ENCODE peak calls at places on chromosomes 16 and 17, in ten cellular contexts. One of them, this sample, is unnamed.

GRCh38 chr17:21072623-21073278 is 29.9 kb upstream of the USP22 start:
- DNase-seq in activated naive CD4-positive, alpha-beta T cell treated with anti-CD3 and anti-CD28 coated beads, Interleukin-2, amount 50 U/mL, for 16 hours: no peak
- DNase-seq in nucleus accumbens: no peak
- DNase-seq in A549: no peak
- DNase-seq in stimulated activated naive CD8-positive, alpha-beta T cell treated with anti-CD3 and anti-CD28 coated beads, Interleukin-15, amount 100 ng/mL, for 72 hours: no peak
- DNase-seq in lower leg skin: no peak
- DNase-seq in MV-4-11: no peak
- DNase-seq in kidney glomerular epithelial cell: no peak
- DNase-seq in activated effector memory CD4-positive, alpha-beta T cell treated with Interleukin-2 at 50 U/mL for 16 hours: no peak
- DNase-seq in NCI-H2081: no peak
- DNase-seq in this sample: peak

GRCh38 chr16:54286067-54286329 is 589 bp downstream of the IRX3 start:
- DNase-seq in activated naive CD4-positive, alpha-beta T cell treated with anti-CD3 and anti-CD28 coated beads, Interleukin-2, amount 50 U/mL, for 16 hours: no peak
- DNase-seq in nucleus accumbens: no peak
- DNase-seq in A549: no peak
- DNase-seq in stimulated activated naive CD8-positive, alpha-beta T cell treated with anti-CD3 and anti-CD28 coated beads, Interleukin-15, amount 100 ng/mL, for 72 hours: no peak
- DNase-seq in lower leg skin: no peak
- DNase-seq in MV-4-11: no peak
- DNase-seq in kidney glomerular epithelial cell: no peak
- DNase-seq in activated effector memory CD4-positive, alpha-beta T cell treated with Interleukin-2 at 50 U/mL for 16 hours: no peak
- DNase-seq in NCI-H2081: no peak
- DNase-seq in this sample: no peak

GRCh38 chr16:57394444-57394843 is 10.1 kb upstream of the CCL17 start:
- DNase-seq in activated naive CD4-positive, alpha-beta T cell treated with anti-CD3 and anti-CD28 coated beads, Interleukin-2, amount 50 U/mL, for 16 hours: no peak
- DNase-seq in nucleus accumbens: no peak
- DNase-seq in A549: no peak
- DNase-seq in stimulated activated naive CD8-positive, alpha-beta T cell treated with anti-CD3 and anti-CD28 coated beads, Interleukin-15, amount 100 ng/mL, for 72 hours: no peak
- DNase-seq in lower leg skin: peak
- DNase-seq in MV-4-11: peak
- DNase-seq in kidney glomerular epithelial cell: no peak
- DNase-seq in activated effector memory CD4-positive, alpha-beta T cell treated with Interleukin-2 at 50 U/mL for 16 hours: no peak
- DNase-seq in NCI-H2081: no peak
- DNase-seq in this sample: no peak

GRCh38 chr17:82984751-82985435 is 94.5 kb upstream of the METRNL start:
- DNase-seq in activated naive CD4-positive, alpha-beta T cell treated with anti-CD3 and anti-CD28 coated beads, Interleukin-2, amount 50 U/mL, for 16 hours: no peak
- DNase-seq in nucleus accumbens: no peak
- DNase-seq in A549: no peak
- DNase-seq in stimulated activated naive CD8-positive, alpha-beta T cell treated with anti-CD3 and anti-CD28 coated beads, Interleukin-15, amount 100 ng/mL, for 72 hours: no peak
- DNase-seq in lower leg skin: no peak
- DNase-seq in MV-4-11: no peak
- DNase-seq in kidney glomerular epithelial cell: peak
- DNase-seq in activated effector memory CD4-positive, alpha-beta T cell treated with Interleukin-2 at 50 U/mL for 16 hours: no peak
- DNase-seq in NCI-H2081: no peak
- DNase-seq in this sample: no peak

GRCh38 chr16:18782697-18783429 is 7.3 kb downstream of the RPS15A start:
- DNase-seq in activated naive CD4-positive, alpha-beta T cell treated with anti-CD3 and anti-CD28 coated beads, Interleukin-2, amount 50 U/mL, for 16 hours: no peak
- DNase-seq in nucleus accumbens: no peak
- DNase-seq in A549: no peak
- DNase-seq in stimulated activated naive CD8-positive, alpha-beta T cell treated with anti-CD3 and anti-CD28 coated beads, Interleukin-15, amount 100 ng/mL, for 72 hours: no peak
- DNase-seq in lower leg skin: no peak
- DNase-seq in MV-4-11: no peak
- DNase-seq in kidney glomerular epithelial cell: no peak
- DNase-seq in activated effector memory CD4-positive, alpha-beta T cell treated with Interleukin-2 at 50 U/mL for 16 hours: no peak
- DNase-seq in NCI-H2081: no peak
- DNase-seq in this sample: no peak

GRCh38 chr16:60203525-60204124 is 1469.5 kb upstream of the GOT2 start:
- DNase-seq in activated naive CD4-positive, alpha-beta T cell treated with anti-CD3 and anti-CD28 coated beads, Interleukin-2, amount 50 U/mL, for 16 hours: no peak
- DNase-seq in nucleus accumbens: no peak
- DNase-seq in A549: peak
- DNase-seq in stimulated activated naive CD8-positive, alpha-beta T cell treated with anti-CD3 and anti-CD28 coated beads, Interleukin-15, amount 100 ng/mL, for 72 hours: no peak
- DNase-seq in lower leg skin: no peak
- DNase-seq in MV-4-11: no peak
- DNase-seq in kidney glomerular epithelial cell: no peak
- DNase-seq in activated effector memory CD4-positive, alpha-beta T cell treated with Interleukin-2 at 50 U/mL for 16 hours: no peak
- DNase-seq in NCI-H2081: no peak
- DNase-seq in this sample: peak

GRCh38 chr17:75814900-75815373 is 29.3 kb downstream of the UNC13D start:
- DNase-seq in activated naive CD4-positive, alpha-beta T cell treated with anti-CD3 and anti-CD28 coated beads, Interleukin-2, amount 50 U/mL, for 16 hours: no peak
- DNase-seq in nucleus accumbens: no peak
- DNase-seq in A549: peak
- DNase-seq in stimulated activated naive CD8-positive, alpha-beta T cell treated with anti-CD3 and anti-CD28 coated beads, Interleukin-15, amount 100 ng/mL, for 72 hours: no peak
- DNase-seq in lower leg skin: no peak
- DNase-seq in MV-4-11: no peak
- DNase-seq in kidney glomerular epithelial cell: no peak
- DNase-seq in activated effector memory CD4-positive, alpha-beta T cell treated with Interleukin-2 at 50 U/mL for 16 hours: no peak
- DNase-seq in NCI-H2081: no peak
- DNase-seq in this sample: no peak

GRCh38 chr17:17994271-17994670 is 21.6 kb downstream of the DRC3 start:
- DNase-seq in activated naive CD4-positive, alpha-beta T cell treated with anti-CD3 and anti-CD28 coated beads, Interleukin-2, amount 50 U/mL, for 16 hours: peak
- DNase-seq in nucleus accumbens: no peak
- DNase-seq in A549: peak
- DNase-seq in stimulated activated naive CD8-positive, alpha-beta T cell treated with anti-CD3 and anti-CD28 coated beads, Interleukin-15, amount 100 ng/mL, for 72 hours: peak
- DNase-seq in lower leg skin: no peak
- DNase-seq in MV-4-11: no peak
- DNase-seq in kidney glomerular epithelial cell: no peak
- DNase-seq in activated effector memory CD4-positive, alpha-beta T cell treated with Interleukin-2 at 50 U/mL for 16 hours: no peak
- DNase-seq in NCI-H2081: no peak
- DNase-seq in this sample: peak

GRCh38 chr16:86663691-86664517 is 85.6 kb downstream of the FOXL1 start:
- DNase-seq in activated naive CD4-positive, alpha-beta T cell treated with anti-CD3 and anti-CD28 coated beads, Interleukin-2, amount 50 U/mL, for 16 hours: no peak
- DNase-seq in nucleus accumbens: no peak
- DNase-seq in A549: peak
- DNase-seq in stimulated activated naive CD8-positive, alpha-beta T cell treated with anti-CD3 and anti-CD28 coated beads, Interleukin-15, amount 100 ng/mL, for 72 hours: no peak
- DNase-seq in lower leg skin: no peak
- DNase-seq in MV-4-11: no peak
- DNase-seq in kidney glomerular epithelial cell: no peak
- DNase-seq in activated effector memory CD4-positive, alpha-beta T cell treated with Interleukin-2 at 50 U/mL for 16 hours: no peak
- DNase-seq in NCI-H2081: no peak
- DNase-seq in this sample: no peak

GRCh38 chr17:64252831-64253230 is 10.2 kb downstream of the TEX2 start:
- DNase-seq in activated naive CD4-positive, alpha-beta T cell treated with anti-CD3 and anti-CD28 coated beads, Interleukin-2, amount 50 U/mL, for 16 hours: no peak
- DNase-seq in nucleus accumbens: no peak
- DNase-seq in A549: no peak
- DNase-seq in stimulated activated naive CD8-positive, alpha-beta T cell treated with anti-CD3 and anti-CD28 coated beads, Interleukin-15, amount 100 ng/mL, for 72 hours: no peak
- DNase-seq in lower leg skin: no peak
- DNase-seq in MV-4-11: no peak
- DNase-seq in kidney glomerular epithelial cell: no peak
- DNase-seq in activated effector memory CD4-positive, alpha-beta T cell treated with Interleukin-2 at 50 U/mL for 16 hours: no peak
- DNase-seq in NCI-H2081: no peak
- DNase-seq in this sample: no peak

GRCh38 chr17:7313890-7314718 is 1.1 kb downstream of the GPS2 start:
- DNase-seq in activated naive CD4-positive, alpha-beta T cell treated with anti-CD3 and anti-CD28 coated beads, Interleukin-2, amount 50 U/mL, for 16 hours: peak
- DNase-seq in nucleus accumbens: no peak
- DNase-seq in A549: peak
- DNase-seq in stimulated activated naive CD8-positive, alpha-beta T cell treated with anti-CD3 and anti-CD28 coated beads, Interleukin-15, amount 100 ng/mL, for 72 hours: no peak
- DNase-seq in lower leg skin: no peak
- DNase-seq in MV-4-11: no peak
- DNase-seq in kidney glomerular epithelial cell: peak
- DNase-seq in activated effector memory CD4-positive, alpha-beta T cell treated with Interleukin-2 at 50 U/mL for 16 hours: no peak
- DNase-seq in NCI-H2081: no peak
- DNase-seq in this sample: no peak

GRCh38 chr17:39351508-39351907 is 49.9 kb downstream of the FBXL20 start:
- DNase-seq in activated naive CD4-positive, alpha-beta T cell treated with anti-CD3 and anti-CD28 coated beads, Interleukin-2, amount 50 U/mL, for 16 hours: no peak
- DNase-seq in nucleus accumbens: no peak
- DNase-seq in A549: peak
- DNase-seq in stimulated activated naive CD8-positive, alpha-beta T cell treated with anti-CD3 and anti-CD28 coated beads, Interleukin-15, amount 100 ng/mL, for 72 hours: no peak
- DNase-seq in lower leg skin: no peak
- DNase-seq in MV-4-11: no peak
- DNase-seq in kidney glomerular epithelial cell: peak
- DNase-seq in activated effector memory CD4-positive, alpha-beta T cell treated with Interleukin-2 at 50 U/mL for 16 hours: no peak
- DNase-seq in NCI-H2081: no peak
- DNase-seq in this sample: no peak

GRCh38 chr17:80751460-80752368 is 207.1 kb downstream of the RPTOR start:
- DNase-seq in activated naive CD4-positive, alpha-beta T cell treated with anti-CD3 and anti-CD28 coated beads, Interleukin-2, amount 50 U/mL, for 16 hours: no peak
- DNase-seq in nucleus accumbens: peak
- DNase-seq in A549: no peak
- DNase-seq in stimulated activated naive CD8-positive, alpha-beta T cell treated with anti-CD3 and anti-CD28 coated beads, Interleukin-15, amount 100 ng/mL, for 72 hours: no peak
- DNase-seq in lower leg skin: peak
- DNase-seq in MV-4-11: no peak
- DNase-seq in kidney glomerular epithelial cell: no peak
- DNase-seq in activated effector memory CD4-positive, alpha-beta T cell treated with Interleukin-2 at 50 U/mL for 16 hours: no peak
- DNase-seq in NCI-H2081: no peak
- DNase-seq in this sample: no peak

GRCh38 chr17:7081341-7082062 is 1.5 kb upstream of the CLEC10A start:
- DNase-seq in activated naive CD4-positive, alpha-beta T cell treated with anti-CD3 and anti-CD28 coated beads, Interleukin-2, amount 50 U/mL, for 16 hours: no peak
- DNase-seq in nucleus accumbens: no peak
- DNase-seq in A549: no peak
- DNase-seq in stimulated activated naive CD8-positive, alpha-beta T cell treated with anti-CD3 and anti-CD28 coated beads, Interleukin-15, amount 100 ng/mL, for 72 hours: peak
- DNase-seq in lower leg skin: no peak
- DNase-seq in MV-4-11: peak
- DNase-seq in kidney glomerular epithelial cell: no peak
- DNase-seq in activated effector memory CD4-positive, alpha-beta T cell treated with Interleukin-2 at 50 U/mL for 16 hours: peak
- DNase-seq in NCI-H2081: no peak
- DNase-seq in this sample: no peak

This sample was measured in DMS 273 treated with DMSO at 0.1 percent for 48 hours.